ENCODE peak calls at places on chromosomes 5 and 9, in six cellular contexts. C is right atrium auricular region, D is K562, U is A549, F is PC-3, K is neural progenitor cell. L is an unnamed sample. For H3K4me1, the result is how much of the 10 kb centered on the place peaks cover.

GRCh38 chr9:15430920-15431844 is 8.5 kb downstream of the SNAPC3 start:
- DNase-seq in C (no peak), D (no peak), U (no peak), F (no peak), K (peak), L (no peak)

GRCh38 chr5:93883459-93883858 is 142.1 kb upstream of the POU5F2 start:
- DNase-seq in C (no peak), D (no peak), U (no peak), F (peak), K (no peak), L (no peak)

GRCh38 chr9:114156658-114157421 is 1.5 kb downstream of the COL27A1 start:
- DNase-seq in C (peak), D (no peak), U (peak), F (no peak), K (peak), L (no peak)

GRCh38 chr5:151811593-151812321 is 40.0 kb downstream of the G3BP1 start:
- DNase-seq in C (no peak), D (no peak), U (no peak), F (no peak), K (no peak), L (no peak)

GRCh38 chr5:176621661-176622079 is 8.7 kb downstream of the SNCB start:
- DNase-seq in C (no peak), D (no peak), U (no peak), F (no peak), K (no peak), L (peak)

GRCh38 chr5:108917596-108917995 is 169.9 kb downstream of the FER start:
- DNase-seq in C (no peak), D (no peak), U (no peak), F (no peak), K (no peak), L (no peak)

GRCh38 chr5:154466671-154467070 is 11.4 kb downstream of the HAND1 start:
- DNase-seq in C (no peak), D (no peak), U (no peak), F (no peak), K (no peak), L (no peak)

GRCh38 chr5:173829826-173830225 is 58.3 kb upstream of the CPEB4 start:
- DNase-seq in C (no peak), D (no peak), U (peak), F (peak), K (no peak), L (no peak)

GRCh38 chr5:175878544-175879438 is 7.4 kb downstream of the CPLX2 start:
- DNase-seq in C (no peak), D (peak), U (no peak), F (no peak), K (peak), L (no peak)

GRCh38 chr9:121567142-121568100 is 67.8 kb upstream of the GGTA1 start:
- DNase-seq in C (peak), D (no peak), U (no peak), F (no peak), K (no peak), L (no peak)

GRCh38 chr5:55456216-55456895 is 78.4 kb downstream of the PLPP1 start:
- DNase-seq in C (no peak), D (no peak), U (no peak), F (peak), K (no peak), L (no peak)

GRCh38 chr5:132022737-132023136 is 11.3 kb upstream of the ACSL6 start:
- DNase-seq in C (no peak), D (peak), U (no peak), F (peak), K (no peak), L (no peak)

GRCh38 chr5:14420136-14420808 is 161.3 kb upstream of the OTULINL start:
- DNase-seq in C (no peak), D (no peak), U (no peak), F (no peak), K (no peak), L (no peak)

GRCh38 chr5:138716456-138716924 is 36.7 kb upstream of the CTNNA1 start:
- DNase-seq in C (no peak), D (no peak), U (peak), F (peak), K (peak), L (no peak)

GRCh38 chr5:97735209-97735608 is 552.2 kb upstream of the RIOK2 start:
- DNase-seq in C (no peak), D (no peak), U (no peak), F (peak), K (no peak), L (peak)

GRCh38 chr5:50966986-50967385 is 300.5 kb downstream of the PARP8 start:
- DNase-seq in C (no peak), D (no peak), U (no peak), F (no peak), K (peak), L (no peak)

GRCh38 chr5:16296946-16297345 is 117.4 kb upstream of the MARCHF11 start:
- DNase-seq in C (no peak), D (no peak), U (no peak), F (no peak), K (no peak), L (no peak)

GRCh38 chr5:98768160-98769005 is 5.1 kb upstream of the RGMB start:
- DNase-seq in C (no peak), D (peak), U (peak), F (peak), K (peak), L (no peak)

GRCh38 chr5:179918742-179919486 is 11.2 kb upstream of the TBC1D9B start:
- DNase-seq in C (no peak), D (no peak), U (no peak), F (no peak), K (no peak), L (no peak)

GRCh38 chr5:179119415-179120170 is 59.4 kb downstream of the ZNF354C start:
- DNase-seq in C (peak), D (no peak), U (no peak), F (no peak), K (no peak), L (no peak)

GRCh38 chr9:93642961-93643360 is 66.6 kb downstream of the PHF2 start:
- DNase-seq in C (no peak), D (no peak), U (no peak), F (peak), K (no peak), L (no peak)

GRCh38 chr5:75510417-75510835 is 1.0 kb downstream of the CERT1 start:
- DNase-seq in C (no peak), D (no peak), U (no peak), F (peak), K (no peak), L (no peak)

GRCh38 chr5:143536364-143536763 is 132.9 kb upstream of the NR3C1 start:
- DNase-seq in C (peak), D (no peak), U (peak), F (peak), K (no peak), L (peak)

GRCh38 chr9:99259231-99259918 is 37.3 kb downstream of the SEC61B start:
- DNase-seq in C (peak), D (peak), U (no peak), F (no peak), K (no peak), L (no peak)

GRCh38 chr5:160555836-160556660 is 134.4 kb downstream of the PTTG1 start:
- DNase-seq in C (no peak), D (no peak), U (no peak), F (no peak), K (peak), L (no peak)

GRCh38 chr5:149416977-149417713 is 38.1 kb upstream of the IL17B start:
- DNase-seq in C (no peak), D (no peak), U (no peak), F (no peak), K (no peak), L (no peak)

GRCh38 chr9:38008168-38009034 is 60.6 kb downstream of the SHB start:
- DNase-seq in C (no peak), D (peak), U (peak), F (peak), K (no peak), L (peak)

GRCh38 chr5:394671-395155 is 48.3 kb upstream of the EXOC3 start:
- DNase-seq in C (no peak), D (peak), U (no peak), F (no peak), K (no peak), L (no peak)

GRCh38 chr9:14428781-14429230 is 114.9 kb upstream of the NFIB start:
- DNase-seq in C (peak), D (peak), U (peak), F (peak), K (peak), L (no peak)

GRCh38 chr5:172544371-172545120 is 90.2 kb upstream of the SH3PXD2B start:
- DNase-seq in C (no peak), D (no peak), U (no peak), F (no peak), K (no peak), L (peak)

GRCh38 chr5:61308699-61309098 is 23.4 kb upstream of the ZSWIM6 start:
- DNase-seq in C (no peak), D (no peak), U (no peak), F (no peak), K (no peak), L (no peak)

GRCh38 chr5:110032386-110032785 is 342.7 kb downstream of the MAN2A1 start:
- DNase-seq in C (no peak), D (no peak), U (no peak), F (no peak), K (no peak), L (no peak)

GRCh38 chr5:36658016-36658415 is 51.6 kb downstream of the SLC1A3 start:
- DNase-seq in C (no peak), D (no peak), U (no peak), F (no peak), K (no peak), L (no peak)

GRCh38 chr5:38426493-38426892 is 130.0 kb downstream of the LIFR start:
- DNase-seq in C (no peak), D (no peak), U (no peak), F (peak), K (no peak), L (peak)

GRCh38 chr9:642014-642413 is 199.5 kb upstream of the DMRT1 start:
- DNase-seq in C (no peak), D (no peak), U (no peak), F (no peak), K (peak), L (no peak)

GRCh38 chr9:126411225-126411947 is 84.8 kb downstream of the MVB12B start:
- DNase-seq in C (no peak), D (no peak), U (no peak), F (peak), K (no peak), L (no peak)

GRCh38 chr5:172834570-172835245 is 657 bp downstream of the ERGIC1 start:
- DNase-seq in C (no peak), D (no peak), U (no peak), F (no peak), K (peak), L (no peak)

GRCh38 chr5:37533851-37534250 is 154.7 kb downstream of the WDR70 start:
- DNase-seq in C (no peak), D (no peak), U (peak), F (peak), K (no peak), L (peak)

GRCh38 chr9:127749090-127749787 is 14.1 kb upstream of the TOR2A start:
- DNase-seq in C (no peak), D (no peak), U (no peak), F (no peak), K (no peak), L (no peak)
- H3K4me1 ChIP-seq in C (under half), D (under half), U (under half), F (under half), K (under half), L (under half)

GRCh38 chr9:137168575-137168906 is 1.3 kb downstream of the LRRC26 start:
- DNase-seq in C (no peak), D (peak), U (peak), F (no peak), K (peak), L (no peak)

GRCh38 chr9:137167113-137167751 is 2.6 kb downstream of the LRRC26 start:
- DNase-seq in C (no peak), D (peak), U (no peak), F (no peak), K (no peak), L (no peak)

GRCh38 chr9:137168907-137169763 is 716 bp downstream of the LRRC26 start:
- DNase-seq in C (no peak), D (peak), U (peak), F (peak), K (peak), L (no peak)

GRCh38 chr9:137166242-137167112 is 3.4 kb downstream of the LRRC26 start:
- DNase-seq in C (no peak), D (no peak), U (no peak), F (no peak), K (no peak), L (no peak)

GRCh38 chr9:137167752-137168574 is 1.9 kb downstream of the LRRC26 start:
- DNase-seq in C (no peak), D (peak), U (peak), F (no peak), K (peak), L (no peak)
- H3K27ac ChIP-seq in C (no peak), D (no peak), U (peak), F (no peak), K (no peak), L (no peak)

GRCh38 chr5:81235287-81236072 is 2.4 kb downstream of the CKMT2 start:
- DNase-seq in C (no peak), D (no peak), U (no peak), F (no peak), K (no peak), L (no peak)

GRCh38 chr5:81234801-81235200 is 1.7 kb downstream of the CKMT2 start:
- DNase-seq in C (no peak), D (no peak), U (no peak), F (no peak), K (no peak), L (no peak)

GRCh38 chr5:81234299-81234698 is 1.2 kb downstream of the CKMT2 start:
- DNase-seq in C (no peak), D (no peak), U (no peak), F (no peak), K (no peak), L (no peak)

GRCh38 chr5:81232449-81233079 is 558 bp upstream of the CKMT2 start:
- DNase-seq in C (peak), D (no peak), U (no peak), F (no peak), K (no peak), L (no peak)

DNA sequence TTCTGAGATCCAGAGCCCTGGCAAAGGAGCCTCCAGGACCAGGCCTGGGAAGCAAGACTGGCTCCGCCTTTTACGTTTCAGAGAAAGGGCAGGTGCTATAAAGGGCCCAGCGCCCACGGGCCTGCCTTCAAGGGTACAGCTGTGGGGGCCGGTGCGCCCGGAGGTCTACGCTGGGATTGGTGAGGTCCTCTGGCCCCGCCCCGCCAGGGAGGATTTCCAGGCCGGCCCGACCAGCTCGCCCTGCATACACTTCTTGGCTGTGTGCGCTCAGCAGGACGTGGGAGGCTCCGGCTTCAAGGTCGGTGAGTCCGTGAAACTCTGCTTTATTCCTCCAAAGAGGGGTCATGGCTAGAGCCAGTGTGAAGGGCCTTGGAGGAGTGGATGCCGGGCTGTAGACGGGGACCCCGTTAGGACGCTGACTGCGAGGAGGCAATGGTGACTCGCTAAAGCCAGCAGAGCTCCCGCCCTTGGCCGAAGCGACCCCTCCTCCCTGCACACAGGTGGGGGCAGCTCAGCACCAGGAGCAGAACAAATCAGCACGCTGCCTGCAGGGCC is at the start of gene CKMT2:
- DNase-seq in C (peak), D (no peak), U (no peak), F (no peak), K (peak), L (no peak)
- H3K4me3 ChIP-seq in C (peak), D (no peak), U (no peak), F (no peak), K (peak), L (no peak)

GRCh38 chr5:57191163-57191562 is 17.3 kb downstream of the GPBP1 start:
- DNase-seq in C (no peak), D (no peak), U (no peak), F (no peak), K (no peak), L (no peak)

GRCh38 chr5:57190593-57190992 is 16.7 kb downstream of the GPBP1 start:
- DNase-seq in C (no peak), D (no peak), U (no peak), F (no peak), K (no peak), L (no peak)

GRCh38 chr5:57185301-57185700 is 11.4 kb downstream of the GPBP1 start:
- DNase-seq in C (no peak), D (no peak), U (no peak), F (no peak), K (no peak), L (no peak)

GRCh38 chr5:57184322-57184721 is 10.5 kb downstream of the GPBP1 start:
- DNase-seq in C (no peak), D (peak), U (peak), F (no peak), K (no peak), L (no peak)

DNA sequence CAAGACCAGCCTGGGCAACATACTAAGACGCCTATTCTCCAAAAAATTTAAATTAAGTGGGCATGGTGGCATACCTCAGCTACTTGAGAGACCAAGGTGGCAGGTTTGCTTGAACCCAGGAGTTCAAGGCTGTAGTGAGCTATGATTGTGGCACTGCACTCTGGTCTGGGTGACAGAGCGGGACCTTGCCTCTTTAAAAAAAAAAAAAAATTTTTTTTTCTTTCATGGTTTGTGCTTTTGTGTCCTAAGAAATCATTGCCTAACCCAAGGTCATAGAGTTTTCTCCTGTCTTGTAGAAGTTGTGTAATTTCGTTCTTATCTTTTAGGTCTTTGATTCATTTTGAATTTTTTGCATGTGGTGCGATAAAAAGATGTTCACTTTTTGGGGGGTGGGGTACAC is 12.3 kb downstream of the GPBP1 start:
- DNase-seq in C (no peak), D (no peak), U (no peak), F (no peak), K (no peak), L (no peak)
- H3K4me1 ChIP-seq in C (under half), D (under half), U (under half), F (under half), K (under half), L (under half)

GRCh38 chr5:140299056-140299455 is 3.8 kb downstream of the PFDN1 start:
- DNase-seq in C (no peak), D (no peak), U (no peak), F (no peak), K (no peak), L (no peak)
- H3K27ac ChIP-seq in C (peak), D (no peak), U (peak), F (peak), K (no peak), L (peak)

GRCh38 chr9:95317119-95317892 is at the start of gene FANCC:
- DNase-seq in C (peak), D (peak), U (peak), F (peak), K (peak), L (peak)
- H3K4me3 ChIP-seq in C (peak), D (peak), U (peak), F (peak), K (peak), L (peak)

GRCh38 chr9:69443178-69443577 is 118.2 kb downstream of the ENTREP1 start:
- DNase-seq in C (no peak), D (no peak), U (no peak), F (no peak), K (no peak), L (no peak)

GRCh38 chr9:69444791-69445190 is 119.8 kb downstream of the ENTREP1 start:
- DNase-seq in C (no peak), D (no peak), U (no peak), F (no peak), K (no peak), L (no peak)

GRCh38 chr9:69444021-69444420 is 119.0 kb downstream of the ENTREP1 start:
- DNase-seq in C (no peak), D (no peak), U (no peak), F (no peak), K (no peak), L (no peak)

GRCh38 chr9:69442486-69442885 is 117.5 kb downstream of the ENTREP1 start:
- DNase-seq in C (no peak), D (no peak), U (no peak), F (no peak), K (no peak), L (no peak)

GRCh38 chr9:69446496-69446895 is 121.5 kb downstream of the ENTREP1 start:
- DNase-seq in C (no peak), D (no peak), U (no peak), F (no peak), K (no peak), L (no peak)
- H3K4me1 ChIP-seq in C (under half), D (under half), U (under half), F (under half), K (under half), L (under half)

GRCh38 chr9:133806623-133807010 is 68.5 kb upstream of the SARDH start:
- DNase-seq in C (no peak), D (no peak), U (no peak), F (no peak), K (no peak), L (no peak)
- H3K27ac ChIP-seq in C (no peak), D (no peak), U (no peak), F (no peak), K (no peak), L (no peak)